ENCODE peak calls at places on chromosome 13, in seven cellular contexts. One of them, this sample, is unnamed.

GRCh38 chr13:79901336-79901735 is 420.4 kb downstream of the NDFIP2 start:
- DNase-seq in psoas muscle: no peak
- DNase-seq in left ventricle myocardium inferior: no peak
- DNase-seq in CD8-positive, alpha-beta T cell: no peak
- DNase-seq in dorsolateral prefrontal cortex: peak
- DNase-seq in ovary: no peak
- DNase-seq in H1: no peak
- DNase-seq in this sample: no peak

GRCh38 chr13:33172400-33172799 is 113.2 kb downstream of the STARD13 start:
- DNase-seq in left ventricle myocardium inferior: no peak
- DNase-seq in dorsolateral prefrontal cortex: no peak
- DNase-seq in CD8-positive, alpha-beta T cell: no peak
- DNase-seq in ovary: no peak
- DNase-seq in H1: no peak
- DNase-seq in psoas muscle: no peak
- DNase-seq in this sample: no peak

GRCh38 chr13:98033277-98034247 is 80.1 kb downstream of the IPO5 start:
- DNase-seq in psoas muscle: no peak
- DNase-seq in left ventricle myocardium inferior: no peak
- DNase-seq in dorsolateral prefrontal cortex: no peak
- DNase-seq in ovary: peak
- DNase-seq in CD8-positive, alpha-beta T cell: no peak
- DNase-seq in H1: no peak
- DNase-seq in this sample: no peak

GRCh38 chr13:100715604-100716003 is 41.0 kb upstream of the TMTC4 start:
- DNase-seq in psoas muscle: no peak
- DNase-seq in left ventricle myocardium inferior: no peak
- DNase-seq in dorsolateral prefrontal cortex: no peak
- DNase-seq in CD8-positive, alpha-beta T cell: no peak
- DNase-seq in ovary: no peak
- DNase-seq in H1: no peak
- DNase-seq in this sample: no peak

GRCh38 chr13:43664700-43665191 is 122.0 kb downstream of the ENOX1 start:
- DNase-seq in left ventricle myocardium inferior: peak
- DNase-seq in psoas muscle: no peak
- DNase-seq in ovary: peak
- DNase-seq in H1: no peak
- DNase-seq in CD8-positive, alpha-beta T cell: no peak
- DNase-seq in dorsolateral prefrontal cortex: no peak
- DNase-seq in this sample: no peak

GRCh38 chr13:27962128-27962841 is 6.8 kb downstream of the CDX2 start:
- DNase-seq in ovary: no peak
- DNase-seq in dorsolateral prefrontal cortex: no peak
- DNase-seq in CD8-positive, alpha-beta T cell: no peak
- DNase-seq in psoas muscle: no peak
- DNase-seq in H1: no peak
- DNase-seq in left ventricle myocardium inferior: no peak
- DNase-seq in this sample: no peak

GRCh38 chr13:92362717-92363116 is 863.9 kb upstream of the GPC6 start:
- DNase-seq in CD8-positive, alpha-beta T cell: no peak
- DNase-seq in dorsolateral prefrontal cortex: no peak
- DNase-seq in psoas muscle: no peak
- DNase-seq in ovary: no peak
- DNase-seq in left ventricle myocardium inferior: no peak
- DNase-seq in H1: no peak
- DNase-seq in this sample: no peak

GRCh38 chr13:36357692-36358091 is 11.5 kb upstream of the SPART start:
- DNase-seq in H1: no peak
- DNase-seq in psoas muscle: peak
- DNase-seq in dorsolateral prefrontal cortex: no peak
- DNase-seq in left ventricle myocardium inferior: peak
- DNase-seq in CD8-positive, alpha-beta T cell: no peak
- DNase-seq in ovary: peak
- DNase-seq in this sample: no peak

GRCh38 chr13:30159446-30159839 is 147.9 kb downstream of the KATNAL1 start:
- DNase-seq in ovary: no peak
- DNase-seq in left ventricle myocardium inferior: no peak
- DNase-seq in dorsolateral prefrontal cortex: no peak
- DNase-seq in CD8-positive, alpha-beta T cell: no peak
- DNase-seq in H1: no peak
- DNase-seq in psoas muscle: no peak
- DNase-seq in this sample: no peak

GRCh38 chr13:21058361-21058760 is 3.0 kb downstream of the LATS2 start:
- DNase-seq in H1: no peak
- DNase-seq in left ventricle myocardium inferior: no peak
- DNase-seq in CD8-positive, alpha-beta T cell: no peak
- DNase-seq in psoas muscle: no peak
- DNase-seq in dorsolateral prefrontal cortex: no peak
- DNase-seq in ovary: no peak
- DNase-seq in this sample: no peak

GRCh38 chr13:72760189-72760588 is 21.5 kb downstream of the DIS3 start:
- DNase-seq in H1: no peak
- DNase-seq in ovary: no peak
- DNase-seq in psoas muscle: no peak
- DNase-seq in CD8-positive, alpha-beta T cell: no peak
- DNase-seq in left ventricle myocardium inferior: no peak
- DNase-seq in dorsolateral prefrontal cortex: no peak
- DNase-seq in this sample: no peak

GRCh38 chr13:84607614-84608013 is 725.3 kb upstream of the SLITRK1 start:
- DNase-seq in H1: no peak
- DNase-seq in CD8-positive, alpha-beta T cell: no peak
- DNase-seq in dorsolateral prefrontal cortex: no peak
- DNase-seq in ovary: peak
- DNase-seq in left ventricle myocardium inferior: no peak
- DNase-seq in psoas muscle: peak
- DNase-seq in this sample: no peak

GRCh38 chr13:18949970-18950369 is 231.7 kb downstream of the TUBA3C start:
- DNase-seq in psoas muscle: no peak
- DNase-seq in H1: no peak
- DNase-seq in left ventricle myocardium inferior: no peak
- DNase-seq in ovary: no peak
- DNase-seq in dorsolateral prefrontal cortex: no peak
- DNase-seq in CD8-positive, alpha-beta T cell: no peak
- DNase-seq in this sample: no peak

GRCh38 chr13:33610471-33611015 is 207.4 kb upstream of the RFC3 start:
- DNase-seq in CD8-positive, alpha-beta T cell: peak
- DNase-seq in psoas muscle: peak
- DNase-seq in left ventricle myocardium inferior: peak
- DNase-seq in H1: peak
- DNase-seq in ovary: peak
- DNase-seq in dorsolateral prefrontal cortex: peak
- DNase-seq in this sample: no peak

GRCh38 chr13:29918845-29919244 is 68.4 kb upstream of the UBL3 start:
- DNase-seq in CD8-positive, alpha-beta T cell: no peak
- DNase-seq in left ventricle myocardium inferior: no peak
- DNase-seq in psoas muscle: no peak
- DNase-seq in dorsolateral prefrontal cortex: no peak
- DNase-seq in ovary: no peak
- DNase-seq in H1: no peak
- DNase-seq in this sample: no peak

DNA sequence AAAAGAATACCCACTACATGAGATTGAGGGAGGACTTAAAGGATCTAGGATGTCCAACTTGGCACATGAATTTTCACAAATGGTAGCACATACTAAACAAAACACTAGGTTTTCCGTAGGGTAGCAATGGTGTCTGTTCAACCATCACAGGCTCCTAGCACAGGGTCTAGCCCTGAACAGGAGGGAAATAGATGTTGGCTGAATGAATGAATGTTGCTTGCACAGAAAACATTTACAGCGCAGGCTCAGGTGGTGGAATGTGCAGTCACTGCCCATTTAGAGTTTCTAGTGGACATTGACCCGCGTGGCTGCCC is 1.9 kb upstream of the MYCBP2 start:
- DNase-seq in H1: no peak
- DNase-seq in CD8-positive, alpha-beta T cell: no peak
- DNase-seq in ovary: no peak
- DNase-seq in left ventricle myocardium inferior: no peak
- DNase-seq in psoas muscle: no peak
- DNase-seq in dorsolateral prefrontal cortex: no peak
- DNase-seq in this sample: no peak
- H3K27ac ChIP-seq in H1: no peak
- H3K27ac ChIP-seq in CD8-positive, alpha-beta T cell: peak
- H3K27ac ChIP-seq in ovary: peak
- H3K27ac ChIP-seq in left ventricle myocardium inferior: peak
- H3K27ac ChIP-seq in psoas muscle: peak
- H3K27ac ChIP-seq in dorsolateral prefrontal cortex: peak
- H3K27ac ChIP-seq in this sample: peak

DNA sequence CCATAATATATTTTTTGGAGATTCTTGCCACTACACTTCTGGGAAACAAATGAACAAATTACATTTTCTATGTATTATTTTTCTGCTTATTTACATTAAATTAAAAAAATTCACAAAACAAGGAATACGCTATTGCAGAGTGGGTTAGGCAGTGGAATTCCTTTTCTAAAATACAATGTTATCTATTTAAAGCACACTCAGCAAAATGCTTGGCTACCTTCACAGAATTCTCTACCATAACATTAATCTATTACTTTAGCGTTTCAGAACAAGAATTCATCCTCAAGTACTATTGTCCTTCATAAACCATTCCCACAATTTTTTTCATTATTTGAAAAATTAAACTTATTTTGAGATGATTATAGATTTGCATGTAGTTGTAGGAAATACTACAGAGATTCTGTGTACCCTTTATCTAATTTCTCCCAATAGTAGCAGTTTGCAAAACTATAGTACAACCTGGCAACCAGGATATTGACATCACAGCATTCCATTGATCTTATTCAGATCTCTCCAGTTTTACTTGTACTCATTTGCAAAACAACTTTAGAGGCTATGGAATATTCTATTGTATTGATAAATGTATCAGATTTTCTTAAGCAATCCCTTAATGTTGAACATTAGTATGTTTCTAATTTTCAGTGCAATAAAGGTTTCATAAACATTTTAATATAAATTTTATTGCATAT is 120.9 kb downstream of the DLEU7 start:
- DNase-seq in psoas muscle: no peak
- DNase-seq in H1: no peak
- DNase-seq in dorsolateral prefrontal cortex: no peak
- DNase-seq in CD8-positive, alpha-beta T cell: no peak
- DNase-seq in left ventricle myocardium inferior: no peak
- DNase-seq in ovary: no peak
- DNase-seq in this sample: no peak
- H3K4me3 ChIP-seq in psoas muscle: no peak
- H3K4me3 ChIP-seq in H1: no peak
- H3K4me3 ChIP-seq in dorsolateral prefrontal cortex: no peak
- H3K4me3 ChIP-seq in CD8-positive, alpha-beta T cell: no peak
- H3K4me3 ChIP-seq in left ventricle myocardium inferior: no peak
- H3K4me3 ChIP-seq in ovary: no peak
- H3K4me3 ChIP-seq in this sample: no peak

DNA sequence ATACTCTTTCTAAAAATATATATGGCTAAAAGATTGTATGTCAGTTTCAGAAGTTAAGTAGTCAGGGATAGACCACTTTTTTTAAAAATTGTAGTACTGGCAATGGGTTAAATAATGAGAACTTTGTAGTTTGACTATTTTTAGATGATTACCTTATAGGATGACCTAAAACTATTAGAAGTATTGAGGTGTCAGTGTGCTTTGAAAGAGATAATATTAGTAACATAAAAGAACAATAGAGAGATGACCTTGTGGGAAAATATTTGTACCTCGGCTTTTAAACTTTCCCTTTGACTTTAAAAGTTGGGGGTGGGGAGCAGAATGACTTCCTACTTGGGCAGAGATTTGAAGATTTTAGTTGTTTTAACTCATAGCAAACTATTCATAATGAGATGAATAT is 48.3 kb downstream of the SLAIN1 start:
- DNase-seq in CD8-positive, alpha-beta T cell: no peak
- DNase-seq in left ventricle myocardium inferior: no peak
- DNase-seq in H1: no peak
- DNase-seq in ovary: no peak
- DNase-seq in dorsolateral prefrontal cortex: no peak
- DNase-seq in psoas muscle: no peak
- DNase-seq in this sample: no peak
- H3K27ac ChIP-seq in CD8-positive, alpha-beta T cell: no peak
- H3K27ac ChIP-seq in left ventricle myocardium inferior: no peak
- H3K27ac ChIP-seq in H1: no peak
- H3K27ac ChIP-seq in ovary: no peak
- H3K27ac ChIP-seq in dorsolateral prefrontal cortex: peak
- H3K27ac ChIP-seq in psoas muscle: no peak
- H3K27ac ChIP-seq in this sample: no peak

DNA sequence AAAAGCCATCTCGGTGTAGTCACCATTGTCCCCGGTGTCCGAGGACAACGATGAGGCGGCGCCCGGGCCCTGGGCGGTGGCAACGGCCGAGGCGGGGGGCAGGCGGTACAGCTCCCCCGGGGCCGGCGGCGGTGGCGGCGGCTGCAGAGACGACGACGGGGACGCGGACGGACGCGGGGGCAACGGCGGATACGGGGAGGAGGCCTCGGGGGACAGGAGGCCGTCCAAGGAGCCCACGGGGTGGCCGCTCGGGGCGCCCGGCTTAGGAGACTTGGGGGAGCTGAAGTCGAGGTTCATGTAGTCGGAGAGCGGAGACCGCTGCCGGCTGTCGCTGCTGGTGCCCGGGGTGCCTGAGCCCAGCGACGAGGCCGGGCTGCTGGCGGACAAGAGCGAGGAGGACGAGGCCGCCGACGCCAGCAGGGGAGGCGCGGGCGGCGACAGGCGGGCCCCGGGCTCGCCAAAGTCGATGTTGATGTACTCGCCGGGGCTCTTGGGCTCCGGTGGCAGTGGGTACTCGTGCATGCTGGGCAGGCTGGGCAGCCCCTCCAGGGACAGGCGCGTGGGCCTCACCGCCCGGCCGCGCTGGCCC is 3.5 kb downstream of the IRS2 start:
- DNase-seq in H1: no peak
- DNase-seq in left ventricle myocardium inferior: no peak
- DNase-seq in ovary: no peak
- DNase-seq in CD8-positive, alpha-beta T cell: no peak
- DNase-seq in dorsolateral prefrontal cortex: no peak
- DNase-seq in psoas muscle: no peak
- DNase-seq in this sample: no peak
- H3K4me3 ChIP-seq in H1: no peak
- H3K4me3 ChIP-seq in left ventricle myocardium inferior: peak
- H3K4me3 ChIP-seq in ovary: no peak
- H3K4me3 ChIP-seq in CD8-positive, alpha-beta T cell: no peak
- H3K4me3 ChIP-seq in dorsolateral prefrontal cortex: peak
- H3K4me3 ChIP-seq in psoas muscle: peak
- H3K4me3 ChIP-seq in this sample: no peak